ENCODE peak calls at places on chromosome 20, in eight cellular contexts. One of them, this sample, is unnamed.

GRCh38 chr20:58145506-58146080 is 82.9 kb downstream of the ANKRD60 start:
- DNase-seq in adrenal gland: no peak
- DNase-seq in CD8-positive, alpha-beta T cell: no peak
- DNase-seq in kidney epithelial cell: no peak
- DNase-seq in tibial artery: peak; percentile 61
- DNase-seq in pancreas: no peak
- DNase-seq in fibroblast of lung: no peak
- DNase-seq in ascending aorta: no peak
- DNase-seq in this sample: no peak

GRCh38 chr20:49032455-49032854 is 13.7 kb upstream of the CSE1L start:
- DNase-seq in kidney epithelial cell: no peak
- DNase-seq in ascending aorta: no peak
- DNase-seq in tibial artery: no peak
- DNase-seq in pancreas: no peak
- DNase-seq in CD8-positive, alpha-beta T cell: no peak
- DNase-seq in adrenal gland: no peak
- DNase-seq in fibroblast of lung: no peak
- DNase-seq in this sample: no peak

GRCh38 chr20:60883517-60883916 is 368.5 kb upstream of the CDH4 start:
- DNase-seq in pancreas: no peak
- DNase-seq in kidney epithelial cell: no peak
- DNase-seq in ascending aorta: no peak
- DNase-seq in tibial artery: no peak
- DNase-seq in fibroblast of lung: no peak
- DNase-seq in adrenal gland: no peak
- DNase-seq in CD8-positive, alpha-beta T cell: no peak
- DNase-seq in this sample: no peak

GRCh38 chr20:49545572-49545971 is 22.4 kb downstream of the PTGIS start:
- DNase-seq in kidney epithelial cell: no peak
- DNase-seq in ascending aorta: no peak
- DNase-seq in CD8-positive, alpha-beta T cell: no peak
- DNase-seq in pancreas: no peak
- DNase-seq in adrenal gland: no peak
- DNase-seq in fibroblast of lung: no peak
- DNase-seq in tibial artery: no peak
- DNase-seq in this sample: no peak

GRCh38 chr20:34475979-34476736 is 40.1 kb upstream of the DYNLRB1 start:
- DNase-seq in fibroblast of lung: peak; percentile 44
- DNase-seq in tibial artery: peak; percentile 68
- DNase-seq in ascending aorta: no peak
- DNase-seq in adrenal gland: peak; percentile 78
- DNase-seq in kidney epithelial cell: no peak
- DNase-seq in CD8-positive, alpha-beta T cell: peak; percentile 29
- DNase-seq in pancreas: peak; percentile 46
- DNase-seq in this sample: no peak

GRCh38 chr20:20195011-20195705 is 142.8 kb downstream of the CFAP61 start:
- DNase-seq in ascending aorta: no peak
- DNase-seq in adrenal gland: no peak
- DNase-seq in CD8-positive, alpha-beta T cell: no peak
- DNase-seq in fibroblast of lung: no peak
- DNase-seq in tibial artery: no peak
- DNase-seq in pancreas: no peak
- DNase-seq in kidney epithelial cell: no peak
- DNase-seq in this sample: no peak

GRCh38 chr20:49697071-49697470 is 16.6 kb downstream of the B4GALT5 start:
- DNase-seq in CD8-positive, alpha-beta T cell: no peak
- DNase-seq in fibroblast of lung: no peak
- DNase-seq in kidney epithelial cell: no peak
- DNase-seq in tibial artery: no peak
- DNase-seq in ascending aorta: no peak
- DNase-seq in pancreas: peak; percentile 70
- DNase-seq in adrenal gland: peak; percentile 51
- DNase-seq in this sample: no peak

GRCh38 chr20:34538671-34539123 is 19.8 kb upstream of the MAP1LC3A start:
- DNase-seq in adrenal gland: peak; percentile 80
- DNase-seq in kidney epithelial cell: no peak
- DNase-seq in pancreas: peak; percentile 58
- DNase-seq in tibial artery: no peak
- DNase-seq in CD8-positive, alpha-beta T cell: peak; percentile 48
- DNase-seq in ascending aorta: no peak
- DNase-seq in fibroblast of lung: no peak
- DNase-seq in this sample: no peak

GRCh38 chr20:31713312-31714049 is 9.2 kb downstream of the BCL2L1 start:
- DNase-seq in tibial artery: peak; percentile 93
- DNase-seq in fibroblast of lung: peak; percentile 93
- DNase-seq in adrenal gland: peak; percentile 90
- DNase-seq in pancreas: no peak
- DNase-seq in kidney epithelial cell: peak; percentile 65
- DNase-seq in ascending aorta: no peak
- DNase-seq in CD8-positive, alpha-beta T cell: no peak
- DNase-seq in this sample: peak; percentile 55

GRCh38 chr20:57476641-57477461 is 48.1 kb downstream of the CTCFL start:
- DNase-seq in kidney epithelial cell: no peak
- DNase-seq in ascending aorta: no peak
- DNase-seq in adrenal gland: no peak
- DNase-seq in pancreas: no peak
- DNase-seq in tibial artery: peak; percentile 43
- DNase-seq in fibroblast of lung: no peak
- DNase-seq in CD8-positive, alpha-beta T cell: no peak
- DNase-seq in this sample: no peak

GRCh38 chr20:40763646-40764295 is 74.7 kb upstream of the MAFB start:
- DNase-seq in fibroblast of lung: peak; percentile 16
- DNase-seq in kidney epithelial cell: no peak
- DNase-seq in tibial artery: peak; percentile 93
- DNase-seq in adrenal gland: no peak
- DNase-seq in pancreas: no peak
- DNase-seq in CD8-positive, alpha-beta T cell: no peak
- DNase-seq in ascending aorta: no peak
- DNase-seq in this sample: no peak

GRCh38 chr20:33444797-33445560 is 1.4 kb upstream of the SNTA1 start:
- DNase-seq in CD8-positive, alpha-beta T cell: peak; percentile 36
- DNase-seq in fibroblast of lung: no peak
- DNase-seq in tibial artery: no peak
- DNase-seq in adrenal gland: no peak
- DNase-seq in pancreas: peak; percentile 33
- DNase-seq in ascending aorta: no peak
- DNase-seq in kidney epithelial cell: no peak
- DNase-seq in this sample: no peak

GRCh38 chr20:3659492-3660261 is 3.5 kb downstream of the GFRA4 start:
- DNase-seq in fibroblast of lung: no peak
- DNase-seq in kidney epithelial cell: no peak
- DNase-seq in ascending aorta: no peak
- DNase-seq in adrenal gland: no peak
- DNase-seq in CD8-positive, alpha-beta T cell: no peak
- DNase-seq in pancreas: no peak
- DNase-seq in tibial artery: peak; percentile 52
- DNase-seq in this sample: no peak

GRCh38 chr20:51452091-51452613 is 90.4 kb downstream of the NFATC2 start:
- DNase-seq in adrenal gland: no peak
- DNase-seq in tibial artery: no peak
- DNase-seq in ascending aorta: no peak
- DNase-seq in pancreas: no peak
- DNase-seq in CD8-positive, alpha-beta T cell: no peak
- DNase-seq in fibroblast of lung: no peak
- DNase-seq in kidney epithelial cell: no peak
- DNase-seq in this sample: no peak

GRCh38 chr20:51450984-51451383 is 91.5 kb downstream of the NFATC2 start:
- DNase-seq in ascending aorta: no peak
- DNase-seq in CD8-positive, alpha-beta T cell: no peak
- DNase-seq in tibial artery: no peak
- DNase-seq in pancreas: no peak
- DNase-seq in kidney epithelial cell: no peak
- DNase-seq in fibroblast of lung: no peak
- DNase-seq in adrenal gland: no peak
- DNase-seq in this sample: no peak

GRCh38 chr20:51450221-51450712 is 92.3 kb downstream of the NFATC2 start:
- DNase-seq in fibroblast of lung: no peak
- DNase-seq in ascending aorta: no peak
- DNase-seq in tibial artery: no peak
- DNase-seq in pancreas: no peak
- DNase-seq in kidney epithelial cell: no peak
- DNase-seq in CD8-positive, alpha-beta T cell: no peak
- DNase-seq in adrenal gland: no peak
- DNase-seq in this sample: no peak

GRCh38 chr20:51452734-51453133 is 89.8 kb downstream of the NFATC2 start:
- DNase-seq in adrenal gland: no peak
- DNase-seq in CD8-positive, alpha-beta T cell: no peak
- DNase-seq in fibroblast of lung: no peak
- DNase-seq in kidney epithelial cell: no peak
- DNase-seq in tibial artery: no peak
- DNase-seq in pancreas: no peak
- DNase-seq in ascending aorta: no peak
- DNase-seq in this sample: no peak

DNA sequence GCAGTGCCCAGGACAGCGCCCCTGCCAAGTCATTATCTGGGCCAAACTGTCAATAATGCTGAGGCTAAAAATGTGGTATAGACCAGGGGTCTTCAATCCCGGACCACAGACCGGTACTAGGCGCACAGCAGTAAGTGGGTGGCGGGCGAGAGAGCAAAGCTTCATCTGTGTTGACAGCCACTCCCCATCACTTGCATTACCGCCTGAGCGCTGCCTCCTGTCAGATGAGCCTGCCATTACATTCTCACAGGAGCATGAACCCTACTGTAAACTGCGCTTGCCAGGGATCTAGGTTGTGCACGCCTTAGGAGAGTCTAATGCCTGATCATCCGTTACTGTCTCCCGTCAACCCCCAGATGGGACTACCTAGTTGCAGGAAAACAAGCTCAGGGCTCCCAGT is 91.0 kb downstream of the NFATC2 start:
- DNase-seq in CD8-positive, alpha-beta T cell: no peak
- DNase-seq in tibial artery: no peak
- DNase-seq in pancreas: no peak
- DNase-seq in fibroblast of lung: no peak
- DNase-seq in ascending aorta: no peak
- DNase-seq in adrenal gland: no peak
- DNase-seq in kidney epithelial cell: no peak
- DNase-seq in this sample: no peak
- TF ChIP-seq CTCF in CD8-positive, alpha-beta T cell: no peak
- TF ChIP-seq CTCF in tibial artery: no peak
- TF ChIP-seq CTCF in pancreas: no peak
- TF ChIP-seq CTCF in fibroblast of lung: no peak
- TF ChIP-seq CTCF in ascending aorta: no peak
- TF ChIP-seq CTCF in adrenal gland: no peak
- TF ChIP-seq CTCF in kidney epithelial cell: no peak
- TF ChIP-seq CTCF in this sample: no peak

GRCh38 chr20:36051318-36052116 is 83.1 kb downstream of the CNBD2 start:
- DNase-seq in adrenal gland: no peak
- DNase-seq in kidney epithelial cell: no peak
- DNase-seq in ascending aorta: no peak
- DNase-seq in tibial artery: no peak
- DNase-seq in fibroblast of lung: no peak
- DNase-seq in CD8-positive, alpha-beta T cell: no peak
- DNase-seq in pancreas: no peak
- DNase-seq in this sample: no peak
- H3K4me3 ChIP-seq in adrenal gland: peak overlapping the region; percentile 83
- H3K4me3 ChIP-seq in kidney epithelial cell: peak overlapping the region; percentile 73
- H3K4me3 ChIP-seq in ascending aorta: peak overlapping the region; percentile 99
- H3K4me3 ChIP-seq in tibial artery: peak overlapping the region; percentile 88
- H3K4me3 ChIP-seq in fibroblast of lung: peak overlapping the region; percentile 93
- H3K4me3 ChIP-seq in CD8-positive, alpha-beta T cell: peak overlapping the region; percentile 81
- H3K4me3 ChIP-seq in pancreas: peak overlapping the region; percentile 100
- H3K4me3 ChIP-seq in this sample: peak overlapping the region; percentile 79

DNA sequence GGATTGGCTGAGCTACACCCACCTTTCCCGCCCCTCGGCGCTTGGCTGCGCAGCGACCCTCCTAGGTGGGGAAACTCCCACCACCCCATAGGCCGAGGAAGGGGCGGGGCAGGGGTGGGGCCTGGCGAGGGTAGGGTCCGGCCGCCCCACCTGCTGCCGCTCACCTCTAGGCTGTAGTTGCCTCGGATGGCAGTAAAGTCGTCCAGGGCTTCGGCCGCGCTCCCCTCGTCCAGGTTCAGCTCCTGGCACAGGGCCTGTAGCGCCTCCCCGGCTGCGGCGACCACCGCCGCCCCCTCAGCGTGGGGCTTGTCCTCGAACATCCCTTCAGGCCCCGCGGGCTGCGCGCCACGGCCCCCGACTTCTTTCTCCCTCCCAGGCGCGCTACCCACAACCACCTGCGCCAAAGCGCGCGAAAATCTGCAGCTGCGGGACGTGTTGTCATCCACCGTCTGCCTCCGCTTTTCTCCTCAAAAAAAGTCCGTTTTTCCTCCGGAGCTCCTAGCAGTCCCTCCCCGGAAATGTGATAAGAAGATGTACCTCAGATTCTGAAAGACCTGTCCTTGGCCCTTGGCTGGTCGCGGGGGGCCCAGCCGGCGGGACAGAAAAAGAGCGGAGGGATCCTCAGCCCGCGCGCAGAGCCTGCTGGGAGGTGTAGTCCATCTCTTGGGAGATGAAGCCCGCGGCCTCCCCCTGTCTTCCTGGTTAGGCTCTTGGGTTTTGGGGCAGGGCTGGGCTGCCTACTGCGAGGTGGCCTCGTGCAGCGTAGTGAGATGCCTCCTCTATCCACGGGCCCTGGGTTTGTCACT is at the start of gene RBL1:
- DNase-seq in kidney epithelial cell: no peak
- DNase-seq in ascending aorta: peak; percentile 16
- DNase-seq in tibial artery: peak; percentile 86
- DNase-seq in pancreas: peak; percentile 81
- DNase-seq in CD8-positive, alpha-beta T cell: peak; percentile 90
- DNase-seq in fibroblast of lung: peak; percentile 84
- DNase-seq in adrenal gland: peak; percentile 84
- DNase-seq in this sample: peak; percentile 14
- TF ChIP-seq CTCF in kidney epithelial cell: peak; percentile 39
- TF ChIP-seq CTCF in ascending aorta: no peak
- TF ChIP-seq CTCF in tibial artery: peak; percentile 20
- TF ChIP-seq CTCF in pancreas: no peak
- TF ChIP-seq CTCF in CD8-positive, alpha-beta T cell: no peak
- TF ChIP-seq CTCF in fibroblast of lung: peak; percentile 37
- TF ChIP-seq CTCF in adrenal gland: peak; percentile 26
- TF ChIP-seq CTCF in this sample: peak; percentile 38

DNA sequence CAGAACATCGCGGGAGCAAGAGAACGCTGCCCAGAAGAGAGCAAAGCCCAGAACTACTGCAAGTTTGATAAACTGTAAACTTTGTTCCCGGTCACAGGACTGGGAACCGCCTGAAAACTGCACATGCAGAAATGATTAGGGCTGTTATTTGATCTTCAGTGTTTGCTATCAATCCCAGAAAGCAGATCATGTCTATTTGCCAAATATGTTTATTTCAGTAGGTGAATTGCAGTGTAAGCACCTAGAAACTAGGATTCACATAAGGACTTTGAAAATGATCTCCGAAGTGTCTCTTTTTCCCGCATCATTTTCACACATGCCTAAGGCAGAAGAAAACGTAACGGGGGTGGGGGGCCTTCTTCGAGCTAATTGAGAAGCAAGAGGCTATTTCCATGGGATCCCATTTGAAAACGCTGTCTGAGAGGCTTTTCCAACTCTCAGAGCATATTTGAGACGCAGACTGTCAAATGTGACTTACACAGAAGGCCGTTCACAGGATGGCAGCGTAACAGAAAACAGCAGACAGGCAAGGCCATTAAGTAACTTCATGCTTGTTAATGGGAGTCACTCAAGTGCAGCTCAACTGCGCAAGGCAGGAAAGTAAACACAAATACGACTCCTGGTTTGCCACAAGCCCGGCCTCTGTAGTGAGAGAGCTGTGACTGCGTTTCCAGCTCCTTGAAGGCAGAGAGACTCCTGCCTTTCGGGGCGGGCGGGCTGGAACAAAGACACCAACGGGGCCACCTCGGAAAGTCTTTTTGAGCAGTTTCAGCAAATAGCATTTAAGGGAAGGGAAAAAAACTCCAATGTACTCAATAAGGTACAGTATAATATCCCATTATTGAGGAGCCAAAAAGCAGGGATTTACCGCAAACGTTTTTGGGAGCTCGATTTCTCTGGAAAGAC is 144.7 kb upstream of the ZNF217 start:
- DNase-seq in ascending aorta: no peak
- DNase-seq in pancreas: peak; percentile 75
- DNase-seq in tibial artery: no peak
- DNase-seq in CD8-positive, alpha-beta T cell: no peak
- DNase-seq in adrenal gland: peak; percentile 86
- DNase-seq in fibroblast of lung: peak; percentile 90
- DNase-seq in kidney epithelial cell: peak; percentile 93
- DNase-seq in this sample: peak; percentile 94
- H3K4me3 ChIP-seq in ascending aorta: no peak overlapping the region
- H3K4me3 ChIP-seq in pancreas: peak overlapping the region; percentile 23
- H3K4me3 ChIP-seq in tibial artery: no peak overlapping the region
- H3K4me3 ChIP-seq in CD8-positive, alpha-beta T cell: no peak overlapping the region
- H3K4me3 ChIP-seq in adrenal gland: no peak overlapping the region
- H3K4me3 ChIP-seq in fibroblast of lung: no peak overlapping the region
- H3K4me3 ChIP-seq in kidney epithelial cell: peak overlapping the region; percentile 7
- H3K4me3 ChIP-seq in this sample: peak overlapping the region; percentile 35